ENCODE peak calls at places on chromosomes 6 and 20, in eight cellular contexts. P, K, U, L, Q, M, T and I are unnamed samples.

GRCh38 chr6:107491059-107491609 is 1.2 kb downstream of the SOBP start:
- DNase-seq in P (peak), K (peak), U (peak), L (peak), Q (peak), M (peak), T (no peak), I (no peak)

GRCh38 chr20:57397693-57398108 is 6.5 kb downstream of the RBM38 start:
- DNase-seq in P (no peak), K (peak), U (no peak), L (no peak), Q (no peak), M (no peak), T (peak), I (no peak)

GRCh38 chr6:143675946-143676345 is 1.8 kb upstream of the PHACTR2 start:
- DNase-seq in P (no peak), K (no peak), U (no peak), L (no peak), Q (peak), M (no peak), T (no peak), I (no peak)

GRCh38 chr6:105881608-105882007 is 204.5 kb upstream of the PRDM1 start:
- DNase-seq in P (no peak), K (no peak), U (no peak), L (no peak), Q (no peak), M (no peak), T (no peak), I (no peak)

GRCh38 chr20:1377341-1377871 is 15.4 kb downstream of the FKBP1A start:
- DNase-seq in P (no peak), K (no peak), U (no peak), L (no peak), Q (no peak), M (no peak), T (no peak), I (no peak)

GRCh38 chr6:43887906-43888683 is 118.1 kb downstream of the VEGFA start:
- DNase-seq in P (no peak), K (peak), U (no peak), L (no peak), Q (no peak), M (no peak), T (no peak), I (no peak)

GRCh38 chr20:48051810-48052491 is 266.7 kb upstream of the SULF2 start:
- DNase-seq in P (no peak), K (no peak), U (no peak), L (no peak), Q (peak), M (no peak), T (no peak), I (no peak)

GRCh38 chr6:10884245-10884972 is 2.4 kb upstream of the SYCP2L start:
- DNase-seq in P (no peak), K (no peak), U (no peak), L (no peak), Q (no peak), M (no peak), T (no peak), I (no peak)

GRCh38 chr20:33789109-33789857 is 21.9 kb upstream of the CHMP4B start:
- DNase-seq in P (no peak), K (peak), U (no peak), L (no peak), Q (peak), M (no peak), T (no peak), I (no peak)

GRCh38 chr20:44022464-44022863 is 107.8 kb downstream of the TOX2 start:
- DNase-seq in P (no peak), K (no peak), U (no peak), L (no peak), Q (no peak), M (no peak), T (no peak), I (no peak)

GRCh38 chr6:156686429-156686939 is 90.7 kb upstream of the ARID1B start:
- DNase-seq in P (no peak), K (no peak), U (peak), L (no peak), Q (peak), M (peak), T (no peak), I (no peak)

GRCh38 chr20:1430004-1430451 is 36.6 kb downstream of the NSFL1C start:
- DNase-seq in P (no peak), K (no peak), U (no peak), L (no peak), Q (peak), M (no peak), T (no peak), I (no peak)

DNA sequence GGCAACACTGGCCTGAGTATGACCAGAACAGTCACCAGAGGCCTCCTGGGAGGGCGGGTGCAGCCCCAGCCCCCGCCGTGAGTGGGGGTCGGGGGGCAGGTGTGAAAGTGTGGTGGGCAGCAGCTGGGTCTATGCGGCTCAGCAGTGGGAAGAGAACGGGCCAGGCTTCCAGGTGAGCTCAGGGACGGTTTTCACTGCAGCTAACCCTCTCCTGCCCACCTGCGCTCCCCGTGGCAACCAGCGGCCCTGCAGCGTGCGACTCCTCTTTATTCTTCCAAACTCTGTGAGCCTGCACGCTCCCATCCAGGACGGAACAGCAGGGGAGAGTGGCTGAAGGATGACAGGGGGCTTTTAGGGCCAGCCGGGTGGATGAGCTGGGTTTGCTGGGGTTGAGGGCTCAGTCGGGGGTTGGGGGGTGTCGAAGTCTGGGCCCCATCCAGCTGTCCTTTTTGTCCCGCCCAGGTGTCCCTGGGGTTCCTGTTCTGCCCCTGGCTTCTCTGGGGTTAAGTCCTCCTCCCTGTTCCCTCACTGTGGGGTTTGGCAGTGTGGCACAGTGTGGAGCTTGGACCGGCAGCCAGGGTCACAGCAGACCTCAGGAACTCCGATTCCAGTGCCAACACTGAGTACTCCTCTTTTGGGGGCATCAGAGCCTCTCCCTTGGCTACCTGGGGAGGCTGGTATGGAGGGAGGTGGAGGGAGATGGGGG is 859 bp upstream of the BIRC7 start:
- DNase-seq in P (no peak), K (no peak), U (no peak), L (no peak), Q (peak), M (no peak), T (no peak), I (no peak)
- TF ChIP-seq CTCF in P (peak), K (peak), U (peak), L (no peak), Q (peak), M (no peak), T (peak), I (peak)

GRCh38 chr6:32401564-32401963 is 5.4 kb downstream of the BTNL2 start:
- DNase-seq in P (no peak), K (no peak), U (no peak), L (no peak), Q (no peak), M (no peak), T (no peak), I (no peak)
- TF ChIP-seq CTCF in P (no peak), K (no peak), U (no peak), L (no peak), Q (no peak), M (no peak), T (no peak), I (no peak)

DNA sequence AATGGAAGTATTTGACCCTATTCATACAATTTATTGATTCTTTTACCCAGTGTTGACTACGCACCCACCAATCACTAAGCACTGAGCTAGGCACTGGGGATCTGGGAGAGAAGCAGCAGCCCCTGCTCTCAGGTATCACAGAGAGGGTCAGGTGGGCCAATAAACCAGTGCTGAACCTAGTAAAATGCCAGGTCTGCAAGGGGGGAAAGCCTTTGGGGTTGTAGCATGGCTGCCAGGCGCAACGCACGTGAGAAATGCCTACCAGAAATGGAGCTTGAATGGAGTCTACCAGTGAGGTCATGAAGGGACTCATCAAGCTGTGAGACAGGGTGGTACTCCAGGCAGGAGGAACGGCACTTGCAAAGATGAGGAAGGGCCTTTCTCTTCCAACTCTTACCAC is 313.6 kb downstream of the GMDS start:
- DNase-seq in P (no peak), K (no peak), U (no peak), L (no peak), Q (no peak), M (no peak), T (no peak), I (no peak)
- TF ChIP-seq CTCF in P (no peak), K (no peak), U (no peak), L (no peak), Q (no peak), M (no peak), T (no peak), I (no peak)

DNA sequence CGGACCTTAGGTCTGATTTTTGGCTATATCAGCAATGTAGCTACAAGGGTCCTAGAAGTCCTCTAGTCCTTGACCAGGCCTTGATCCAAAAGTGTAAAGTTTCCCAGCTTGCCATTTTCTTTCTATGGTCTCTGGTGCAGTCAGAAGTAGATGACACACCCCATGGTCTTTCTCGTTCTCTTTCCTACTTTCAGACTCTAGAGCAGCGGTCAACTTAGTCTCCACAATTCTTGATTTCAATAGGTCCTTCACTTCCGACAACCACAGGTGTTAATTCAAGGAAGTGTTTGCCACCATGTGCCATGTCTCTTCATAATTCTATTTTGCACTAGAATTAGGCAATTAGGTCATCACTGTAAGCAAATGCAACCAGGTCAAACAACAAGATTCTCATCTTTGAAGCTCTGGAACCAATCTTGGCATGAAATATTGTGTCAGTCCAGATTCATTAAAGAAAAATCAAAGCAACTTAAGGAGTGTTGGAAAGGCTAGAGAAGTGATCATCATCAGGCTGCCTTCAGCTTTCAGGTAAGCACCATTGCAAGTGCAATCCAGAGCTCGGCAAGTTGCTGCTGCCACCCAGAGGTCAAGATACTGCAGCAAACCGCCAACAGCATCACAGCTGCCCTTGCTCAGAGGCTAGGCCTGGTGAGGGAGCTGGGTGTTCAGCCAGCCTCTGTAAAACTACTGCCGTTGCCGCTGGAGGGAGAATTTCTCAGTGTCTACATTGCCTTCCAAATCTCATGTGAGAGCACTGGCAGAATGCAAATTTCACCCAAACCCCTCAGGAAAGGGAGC is 5.6 kb upstream of the SYNE1 start:
- DNase-seq in P (peak), K (peak), U (no peak), L (peak), Q (peak), M (peak), T (no peak), I (peak)
- TF ChIP-seq CTCF in P (peak), K (peak), U (peak), L (no peak), Q (peak), M (peak), T (no peak), I (peak)

GRCh38 chr6:85660181-85660611 is 17.5 kb upstream of the SYNCRIP start:
- DNase-seq in P (no peak), K (no peak), U (no peak), L (no peak), Q (peak), M (peak), T (no peak), I (no peak)
- TF ChIP-seq CTCF in P (no peak), K (no peak), U (no peak), L (no peak), Q (no peak), M (no peak), T (no peak), I (no peak)

DNA sequence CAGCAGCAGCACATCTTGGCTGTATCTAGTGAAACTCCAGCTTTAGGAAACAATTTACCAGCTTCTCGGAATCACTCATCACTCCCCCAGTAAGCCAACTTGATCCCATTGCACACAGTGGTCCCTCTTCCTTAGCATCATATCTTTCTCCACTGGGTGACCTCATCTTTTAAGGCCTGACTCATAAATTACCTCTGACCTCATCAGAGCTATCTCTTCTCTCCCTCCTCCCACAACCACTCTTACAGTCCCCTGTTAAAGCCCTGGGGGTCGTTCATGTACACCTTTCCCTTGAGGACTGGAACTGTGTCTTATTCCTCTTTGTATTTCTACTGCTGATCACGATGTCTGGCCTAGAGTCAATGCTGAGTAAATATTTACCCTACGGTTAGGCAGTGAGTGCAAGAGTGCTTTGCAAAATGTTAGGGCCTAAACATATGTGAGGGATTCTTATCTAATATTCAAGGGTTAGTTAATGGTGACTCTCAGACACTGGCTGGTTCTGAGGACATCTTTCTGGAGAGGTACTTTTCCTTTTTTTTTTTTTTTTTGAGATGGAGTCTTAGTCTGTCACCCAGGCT is 187.2 kb downstream of the LRFN2 start:
- DNase-seq in P (no peak), K (no peak), U (no peak), L (no peak), Q (no peak), M (no peak), T (no peak), I (no peak)
- TF ChIP-seq CTCF in P (no peak), K (no peak), U (no peak), L (no peak), Q (no peak), M (no peak), T (no peak), I (no peak)

GRCh38 chr6:15460110-15460727 is 202.6 kb downstream of the DTNBP1 start:
- DNase-seq in P (no peak), K (no peak), U (no peak), L (no peak), Q (no peak), M (no peak), T (no peak), I (no peak)
- TF ChIP-seq CTCF in P (no peak), K (no peak), U (no peak), L (no peak), Q (no peak), M (no peak), T (no peak), I (no peak)

DNA sequence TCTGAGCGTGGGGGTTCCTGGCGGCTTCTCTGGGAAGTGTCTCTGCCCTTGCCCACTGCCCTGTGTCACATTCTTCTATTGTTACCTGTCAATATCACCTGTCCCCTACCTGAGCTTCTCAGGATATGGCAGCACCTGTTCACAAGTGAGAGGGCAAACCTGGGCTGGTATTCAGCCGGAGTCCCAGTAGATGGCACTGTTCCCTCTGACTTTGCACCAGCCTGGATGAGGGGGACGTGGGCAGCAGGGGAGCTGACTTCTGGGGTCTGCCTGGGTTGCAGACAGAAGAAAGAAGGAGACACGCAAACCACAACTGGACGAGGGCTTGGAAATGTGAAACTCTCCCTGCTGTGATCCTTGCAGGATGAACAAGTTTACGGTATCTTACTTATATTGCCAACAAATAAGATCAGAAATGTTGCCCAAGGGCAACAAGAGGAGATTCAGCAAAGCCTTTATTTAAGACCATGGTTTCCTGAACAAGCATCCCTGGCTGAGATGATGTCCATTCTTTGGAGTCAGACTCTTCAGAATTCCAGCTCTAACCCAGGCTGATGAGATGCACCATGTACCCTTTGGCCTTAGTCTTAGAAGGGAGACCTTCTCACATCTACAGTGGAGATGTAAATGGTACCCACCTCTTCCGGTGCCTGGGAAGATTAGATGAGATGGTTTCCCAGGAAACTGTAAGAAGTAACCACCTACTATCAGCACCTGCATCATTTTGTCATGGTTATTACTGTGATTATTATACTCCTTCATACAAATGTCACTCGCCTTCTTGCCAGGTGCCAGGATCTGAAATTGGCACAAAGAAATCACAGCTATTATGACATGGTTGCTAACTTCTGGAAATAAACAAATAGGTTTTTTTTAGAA is 400.0 kb upstream of the CDH4 start:
- DNase-seq in P (peak), K (no peak), U (no peak), L (no peak), Q (no peak), M (no peak), T (no peak), I (no peak)
- TF ChIP-seq CTCF in P (peak), K (peak), U (no peak), L (no peak), Q (no peak), M (peak), T (no peak), I (no peak)

GRCh38 chr20:23268792-23269354 is 81.7 kb upstream of the NXT1 start:
- DNase-seq in P (no peak), K (no peak), U (no peak), L (no peak), Q (no peak), M (no peak), T (no peak), I (no peak)

GRCh38 chr20:23264545-23264944 is 86.0 kb upstream of the NXT1 start:
- DNase-seq in P (no peak), K (no peak), U (no peak), L (no peak), Q (no peak), M (no peak), T (no peak), I (no peak)

GRCh38 chr20:23267909-23268308 is 82.7 kb upstream of the NXT1 start:
- DNase-seq in P (no peak), K (no peak), U (no peak), L (no peak), Q (no peak), M (no peak), T (no peak), I (no peak)

GRCh38 chr20:23266530-23267398 is 83.8 kb upstream of the NXT1 start:
- DNase-seq in P (no peak), K (no peak), U (no peak), L (no peak), Q (no peak), M (no peak), T (no peak), I (no peak)

DNA sequence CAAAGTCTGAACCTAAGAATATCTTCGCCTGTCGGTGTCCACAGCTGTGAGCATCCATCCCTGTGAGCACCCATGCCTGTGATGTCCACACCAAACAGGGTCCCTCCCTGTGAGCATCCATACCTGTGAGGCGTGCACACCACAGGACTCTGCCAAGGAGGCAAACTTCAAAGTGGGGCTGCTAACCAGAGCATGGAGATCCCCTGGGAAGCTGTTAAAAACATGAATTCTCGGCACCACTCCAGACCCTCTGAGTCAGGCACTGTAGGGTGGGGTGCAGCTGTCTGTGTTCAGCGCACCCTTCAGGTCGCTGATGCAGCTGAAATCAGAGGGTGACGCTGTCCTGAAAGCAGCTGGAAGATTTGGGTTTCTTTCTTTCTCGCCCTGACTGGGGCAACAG is 85.4 kb upstream of the NXT1 start:
- DNase-seq in P (no peak), K (no peak), U (no peak), L (no peak), Q (peak), M (no peak), T (no peak), I (no peak)
- TF ChIP-seq CTCF in P (no peak), K (no peak), U (no peak), L (no peak), Q (peak), M (no peak), T (no peak), I (no peak)

DNA sequence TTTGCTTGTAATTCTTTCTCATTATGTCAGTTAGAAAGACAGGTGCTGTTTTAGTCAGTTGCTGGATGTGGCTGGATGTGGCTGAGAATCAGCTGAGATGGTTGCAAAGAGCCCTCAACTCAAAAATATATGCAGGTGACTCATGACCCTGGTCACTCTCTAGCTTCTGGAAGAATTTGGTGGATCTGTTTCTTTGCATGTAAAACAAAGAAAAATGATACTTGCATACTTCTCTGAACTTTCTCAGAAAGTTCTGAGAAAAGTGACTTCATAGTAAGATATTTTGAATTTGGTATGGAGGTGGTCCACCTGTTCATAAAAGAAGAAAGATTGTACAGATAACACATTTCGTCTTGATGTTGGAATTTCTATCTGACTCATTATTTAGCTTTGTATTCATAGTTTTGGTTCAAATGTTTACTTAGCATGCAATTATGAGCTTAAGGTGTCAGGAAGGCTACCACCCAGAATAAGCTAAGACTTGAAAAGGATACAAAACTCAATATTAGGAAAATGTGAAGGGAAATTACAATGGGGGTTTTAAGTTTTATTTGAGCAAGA is 163.2 kb upstream of the OLIG3 start:
- DNase-seq in P (no peak), K (no peak), U (peak), L (no peak), Q (no peak), M (no peak), T (no peak), I (no peak)
- TF ChIP-seq CTCF in P (no peak), K (no peak), U (no peak), L (no peak), Q (no peak), M (no peak), T (no peak), I (no peak)